ENCODE peak calls at places on chromosomes 6 and 20, in nine cellular contexts. V is astrocyte of the spinal cord, A is kidney, T is choroid plexus epithelial cell, W is AG09309, S is MM.1S, D is GM13976, F is cardiac fibroblast, Q is colonic mucosa. Y is an unnamed sample.

GRCh38 chr20:58406422-58407001 is 17.5 kb downstream of the VAPB start:
- DNase-seq in F (peak), Q (no peak), A (no peak), W (no peak), S (no peak), D (no peak), V (no peak), T (peak), Y (no peak)

GRCh38 chr6:3291987-3292386 is 33.2 kb downstream of the PSMG4 start:
- DNase-seq in T (peak), Q (no peak), W (no peak), V (no peak), A (no peak), S (no peak), D (no peak), F (peak), Y (no peak)

GRCh38 chr6:157068691-157069228 is 254.6 kb downstream of the TMEM242 start:
- DNase-seq in T (peak), F (peak), V (peak), S (peak), D (peak), A (no peak), W (no peak), Q (no peak), Y (no peak)

GRCh38 chr20:22339091-22339881 is 245.1 kb downstream of the FOXA2 start:
- DNase-seq in W (peak), T (peak), V (peak), A (no peak), Q (peak), S (peak), F (peak), D (peak), Y (peak)

GRCh38 chr20:40713508-40713907 is 24.5 kb upstream of the MAFB start:
- DNase-seq in D (no peak), F (no peak), A (no peak), S (no peak), T (no peak), V (no peak), W (no peak), Q (no peak), Y (no peak)

GRCh38 chr20:42492998-42493397 is 696.7 kb downstream of the PTPRT start:
- DNase-seq in A (no peak), T (no peak), S (no peak), F (no peak), V (no peak), Q (no peak), D (no peak), W (no peak), Y (no peak)

GRCh38 chr20:51171141-51171540 is 148.2 kb upstream of the KCNG1 start:
- DNase-seq in V (no peak), W (no peak), A (no peak), D (no peak), S (no peak), T (no peak), F (no peak), Q (no peak), Y (no peak)

GRCh38 chr6:54846243-54846856 is at the start of gene FAM83B:
- DNase-seq in A (peak), W (no peak), V (no peak), F (no peak), T (no peak), Q (peak), S (no peak), D (no peak), Y (peak)

GRCh38 chr20:62210496-62210855 is 9.6 kb downstream of the HRH3 start:
- DNase-seq in W (no peak), V (no peak), T (no peak), A (peak), F (no peak), Q (no peak), D (no peak), S (no peak), Y (no peak)

GRCh38 chr20:17169575-17170136 is 57.2 kb upstream of the PCSK2 start:
- DNase-seq in W (no peak), A (no peak), V (no peak), D (no peak), F (no peak), Q (no peak), S (no peak), T (no peak), Y (no peak)

GRCh38 chr6:118514689-118515088 is 33.4 kb upstream of the PLN start:
- DNase-seq in T (no peak), S (no peak), Q (no peak), W (no peak), A (no peak), V (no peak), F (no peak), D (no peak), Y (no peak)

GRCh38 chr20:36145877-36146707 is 8.4 kb upstream of the EPB41L1 start:
- DNase-seq in Q (no peak), D (no peak), F (no peak), W (no peak), A (peak), S (peak), V (no peak), T (no peak), Y (no peak)

GRCh38 chr6:149012040-149012545 is 265.3 kb downstream of the UST start:
- DNase-seq in V (peak), Q (no peak), F (peak), S (no peak), W (peak), T (peak), A (no peak), D (no peak), Y (no peak)

GRCh38 chr20:1871807-1872455 is 23.3 kb upstream of the SIRPA start:
- DNase-seq in Q (no peak), D (peak), T (no peak), S (no peak), A (no peak), W (no peak), V (no peak), F (no peak), Y (no peak)

GRCh38 chr6:6588064-6588923 is at the start of gene LY86:
- DNase-seq in V (no peak), D (peak), A (no peak), F (no peak), T (no peak), S (peak), W (no peak), Q (no peak), Y (no peak)

GRCh38 chr20:63895202-63895885 is 418 bp downstream of the DNAJC5 start:
- DNase-seq in F (no peak), D (no peak), V (peak), T (no peak), A (no peak), Q (no peak), S (no peak), W (no peak), Y (no peak)

GRCh38 chr6:79947191-79948173 is at the start of gene ELOVL4:
- DNase-seq in Q (peak), V (peak), T (peak), D (peak), S (peak), A (peak), W (peak), F (peak), Y (peak)

GRCh38 chr6:19610260-19610659 is 226.9 kb upstream of the ID4 start:
- DNase-seq in F (no peak), V (no peak), W (no peak), Q (no peak), A (no peak), T (no peak), S (no peak), D (no peak), Y (no peak)

GRCh38 chr20:33561981-33562601 is 72.2 kb downstream of the CBFA2T2 start:
- DNase-seq in W (peak), T (peak), S (no peak), A (no peak), V (peak), F (peak), Q (peak), D (no peak), Y (no peak)

GRCh38 chr20:41476013-41476441 is 109.4 kb upstream of the EMILIN3 start:
- DNase-seq in F (peak), V (peak), D (no peak), W (peak), Q (peak), S (no peak), A (no peak), T (peak), Y (no peak)

GRCh38 chr20:40506567-40506966 is 182.5 kb downstream of the MAFB start:
- DNase-seq in W (peak), V (peak), T (peak), A (peak), S (no peak), F (peak), Q (peak), D (no peak), Y (no peak)

GRCh38 chr6:96907498-96907897 is 9.8 kb upstream of the NDUFAF4 start:
- DNase-seq in Q (no peak), T (peak), S (peak), V (no peak), W (no peak), F (peak), D (no peak), A (no peak), Y (no peak)

GRCh38 chr6:110528051-110528929 is 51.9 kb upstream of the SLC22A16 start:
- DNase-seq in S (peak), Q (peak), A (no peak), V (peak), F (peak), T (peak), D (peak), W (peak), Y (peak)

GRCh38 chr6:82408952-82409421 is 45.4 kb downstream of the TPBG start:
- DNase-seq in W (peak), Q (no peak), T (peak), F (peak), V (peak), A (no peak), S (no peak), D (no peak), Y (no peak)

GRCh38 chr20:57389695-57390603 is 1.2 kb upstream of the RBM38 start:
- DNase-seq in W (no peak), D (peak), V (no peak), S (no peak), Q (no peak), T (peak), A (peak), F (no peak), Y (no peak)
- TF ChIP-seq CTCF in W (no peak), D (no peak), V (no peak), S (no peak), Q (no peak), T (no peak), A (no peak), F (no peak), Y (no peak)

GRCh38 chr6:36389353-36389752 is 1.9 kb upstream of the ETV7 start:
- DNase-seq in Q (no peak), A (no peak), T (no peak), W (no peak), V (no peak), S (no peak), F (no peak), D (no peak), Y (no peak)

GRCh38 chr6:36387440-36388303 is at the start of gene ETV7:
- DNase-seq in V (no peak), T (no peak), S (peak), A (no peak), Q (peak), W (no peak), F (peak), D (peak), Y (no peak)

GRCh38 chr6:36386495-36387439 is 702 bp downstream of the ETV7 start:
- DNase-seq in T (peak), F (peak), D (peak), W (peak), Q (peak), S (no peak), V (peak), A (no peak), Y (no peak)

DNA sequence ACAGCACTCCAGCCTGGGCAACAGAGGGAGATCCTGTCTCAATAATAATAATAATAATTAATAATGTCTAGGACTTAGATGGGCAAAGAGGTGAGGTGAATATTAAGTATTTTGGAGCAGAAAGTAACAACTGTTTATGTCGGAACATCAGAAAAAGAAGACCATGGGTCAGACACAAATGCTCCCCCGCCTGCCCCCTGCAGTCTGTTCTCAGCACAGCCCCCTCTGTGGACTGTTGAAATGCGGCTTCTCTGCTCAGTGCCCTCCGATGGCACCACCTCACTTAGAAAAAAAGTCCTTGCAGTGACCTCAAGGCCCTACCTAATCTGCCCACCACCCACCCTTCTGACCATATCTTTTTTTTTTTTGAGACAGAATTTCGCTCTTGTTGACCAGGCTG is 5.2 kb upstream of the ETV7 start:
- DNase-seq in A (no peak), T (no peak), W (no peak), S (no peak), F (no peak), Q (no peak), V (no peak), D (no peak), Y (no peak)
- TF ChIP-seq CTCF in A (no peak), T (peak), W (no peak), S (no peak), F (no peak), Q (no peak), V (no peak), D (no peak), Y (no peak)

GRCh38 chr6:166156942-166157341 is 10.7 kb downstream of the TBXT start:
- DNase-seq in A (no peak), F (peak), D (no peak), S (no peak), T (peak), W (no peak), V (no peak), Q (no peak), Y (no peak)
- TF ChIP-seq CTCF in A (no peak), F (peak), D (no peak), S (no peak), T (peak), W (peak), V (peak), Q (no peak), Y (peak)

DNA sequence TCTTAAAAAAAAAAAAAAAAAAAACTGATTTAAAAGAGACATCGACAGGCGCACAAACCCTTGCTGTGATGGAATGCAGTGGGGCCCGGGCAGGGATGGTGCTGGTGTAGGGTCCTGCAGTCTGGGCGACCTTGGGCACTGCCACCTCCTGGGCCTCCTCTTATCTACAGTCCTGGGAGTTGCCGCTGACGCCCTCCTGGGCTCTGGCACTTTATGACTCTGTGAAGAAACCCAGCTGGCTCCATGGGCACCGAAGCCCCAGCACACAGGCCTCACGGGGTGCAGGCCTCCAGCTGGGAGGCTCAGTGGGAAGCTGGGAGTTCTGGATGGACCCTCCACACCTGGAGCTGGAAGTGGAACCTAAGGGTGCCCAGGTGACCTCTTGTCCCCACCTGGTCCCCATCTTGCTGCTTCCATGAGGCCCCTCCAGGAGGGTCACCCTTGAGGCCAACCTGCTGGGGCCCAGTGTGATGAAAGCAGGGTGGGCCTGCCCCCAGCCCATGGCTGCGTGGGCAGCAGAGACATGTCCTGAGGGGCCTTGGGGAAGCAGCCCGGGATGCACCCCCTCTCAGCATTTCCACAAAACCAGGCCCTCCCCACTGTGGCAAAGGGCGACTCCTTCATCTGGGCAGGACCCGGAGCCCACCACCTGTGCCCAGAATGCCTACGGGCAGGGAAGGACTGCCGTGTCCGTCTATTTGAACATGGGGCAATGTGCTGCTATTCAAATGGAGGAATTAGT is 104.9 kb downstream of the ASXL1 start:
- DNase-seq in F (no peak), D (no peak), T (no peak), Q (peak), S (no peak), W (no peak), V (no peak), A (peak), Y (no peak)
- TF ChIP-seq CTCF in F (no peak), D (no peak), T (no peak), Q (no peak), S (no peak), W (no peak), V (no peak), A (no peak), Y (no peak)

Y was measured in progenitor cell of endocrine pancreas.